ENCODE peak calls at places on chromosomes 2 and 18, in four cellular contexts. A, Z, V and H are unnamed samples.

GRCh38 chr2:226247289-226248275 is 552.0 kb downstream of the IRS1 start:
- DNase-seq in V (no peak), Z (no peak), A (peak), H (peak)

GRCh38 chr2:217903859-217904613 is 98.8 kb downstream of the TNS1 start:
- DNase-seq in V (peak), Z (no peak), A (peak), H (peak)

GRCh38 chr2:105671156-105671555 is 73.6 kb upstream of the NCK2 start:
- DNase-seq in A (peak), Z (no peak), V (peak), H (peak)

GRCh38 chr18:32549248-32549842 is 78.7 kb upstream of the GAREM1 start:
- DNase-seq in A (peak), V (no peak), Z (no peak), H (peak)

GRCh38 chr2:174750923-174751441 is 13.3 kb downstream of the CHRNA1 start:
- DNase-seq in V (no peak), A (no peak), Z (no peak), H (no peak)

GRCh38 chr2:127313359-127313758 is 19.4 kb upstream of the ERCC3 start:
- DNase-seq in Z (no peak), V (no peak), A (no peak), H (no peak)

GRCh38 chr2:239227661-239228371 is 173.0 kb downstream of the HDAC4 start:
- DNase-seq in V (peak), Z (no peak), A (no peak), H (no peak)

GRCh38 chr2:121151311-121152109 is 133.5 kb downstream of the TFCP2L1 start:
- DNase-seq in Z (no peak), V (no peak), A (no peak), H (no peak)

GRCh38 chr18:50454379-50455005 is 79.6 kb downstream of the SKA1 start:
- DNase-seq in A (no peak), V (no peak), Z (no peak), H (no peak)

GRCh38 chr18:55739488-55739887 is 151.5 kb upstream of the TCF4 start:
- DNase-seq in A (no peak), Z (no peak), V (no peak), H (no peak)

GRCh38 chr2:242075683-242076082 is 206.2 kb downstream of the RTP5 start:
- DNase-seq in Z (no peak), A (peak), V (no peak), H (peak)

GRCh38 chr18:13217466-13217961 is 1.0 kb upstream of the LDLRAD4 start:
- DNase-seq in V (peak), A (peak), Z (no peak), H (no peak)

GRCh38 chr2:203887680-203888079 is 20.1 kb downstream of the CTLA4 start:
- DNase-seq in V (no peak), Z (no peak), A (peak), H (peak)

GRCh38 chr2:28927878-28928277 is 33.4 kb downstream of the WDR43 start:
- DNase-seq in A (peak), Z (no peak), V (no peak), H (peak)

GRCh38 chr2:159639712-159640111 is 23.4 kb upstream of the BAZ2B start:
- DNase-seq in Z (no peak), V (no peak), A (peak), H (no peak)

GRCh38 chr18:26574958-26575864 is 26.9 kb upstream of the KCTD1 start:
- DNase-seq in V (peak), Z (no peak), A (peak), H (peak)

GRCh38 chr18:54263904-54264336 is 5.4 kb upstream of the POLI start:
- DNase-seq in A (no peak), Z (no peak), V (no peak), H (no peak)

GRCh38 chr18:24200494-24200893 is 61.6 kb downstream of the CABYR start:
- DNase-seq in A (no peak), V (no peak), Z (no peak), H (no peak)

GRCh38 chr2:32355976-32356734 is 668 bp upstream of the BIRC6 start:
- DNase-seq in Z (peak), A (no peak), V (no peak), H (no peak)

GRCh38 chr18:59279722-59280121 is 6.5 kb upstream of the RAX start:
- DNase-seq in A (no peak), Z (no peak), V (no peak), H (no peak)

GRCh38 chr2:30639836-30640235 is 167.4 kb downstream of the CAPN13 start:
- DNase-seq in Z (no peak), A (no peak), V (no peak), H (no peak)

GRCh38 chr2:43152711-43153627 is 73.4 kb downstream of the ZFP36L2 start:
- DNase-seq in A (no peak), Z (no peak), V (no peak), H (no peak)

GRCh38 chr2:239360008-239360407 is 40.8 kb downstream of the HDAC4 start:
- DNase-seq in V (peak), A (no peak), Z (no peak), H (no peak)

GRCh38 chr18:57434177-57434535 is 1.0 kb upstream of the ONECUT2 start:
- DNase-seq in V (no peak), Z (no peak), A (no peak), H (no peak)

GRCh38 chr2:8615252-8616083 is 66.4 kb upstream of the ID2 start:
- DNase-seq in Z (no peak), A (no peak), V (no peak), H (no peak)

GRCh38 chr2:28267282-28267681 is 125.4 kb upstream of the FOSL2 start:
- DNase-seq in V (no peak), Z (no peak), A (no peak), H (no peak)

GRCh38 chr2:205511221-205511620 is 171.1 kb upstream of the NRP2 start:
- DNase-seq in A (no peak), V (no peak), Z (no peak), H (peak)

GRCh38 chr2:25493207-25493606 is 151.5 kb upstream of the DNMT3A start:
- DNase-seq in V (no peak), A (no peak), Z (no peak), H (no peak)

GRCh38 chr2:1633092-1633721 is 111.1 kb downstream of the PXDN start:
- DNase-seq in V (peak), Z (no peak), A (no peak), H (no peak)

GRCh38 chr2:28583899-28584553 is 88.2 kb downstream of the PLB1 start:
- DNase-seq in Z (peak), V (peak), A (peak), H (peak)

GRCh38 chr2:195238366-195238765 is 418.7 kb upstream of the SLC39A10 start:
- DNase-seq in V (no peak), Z (no peak), A (no peak), H (peak)

GRCh38 chr2:98585386-98585785 is 22.9 kb downstream of the COA5 start:
- DNase-seq in A (no peak), V (no peak), Z (no peak), H (no peak)

GRCh38 chr2:86337235-86338099 is at the start of gene REEP1:
- DNase-seq in A (no peak), V (peak), Z (no peak), H (no peak)

GRCh38 chr2:11503354-11503927 is 30.4 kb upstream of the GREB1 start:
- DNase-seq in A (no peak), V (no peak), Z (no peak), H (no peak)

GRCh38 chr2:33370886-33371285 is 105.6 kb upstream of the RASGRP3 start:
- DNase-seq in Z (no peak), A (no peak), V (no peak), H (no peak)

GRCh38 chr2:71001592-71002570 is 7.2 kb upstream of the TEX261 start:
- DNase-seq in V (peak), A (no peak), Z (no peak), H (no peak)

GRCh38 chr2:168801961-168802824 is at the start of gene NOSTRIN:
- DNase-seq in A (peak), Z (no peak), V (no peak), H (peak)

GRCh38 chr2:42053482-42053790 is 5.6 kb downstream of the PKDCC start:
- DNase-seq in V (no peak), Z (no peak), A (no peak), H (no peak)

GRCh38 chr2:42052702-42053481 is 5.1 kb downstream of the PKDCC start:
- DNase-seq in A (peak), Z (peak), V (no peak), H (peak)

GRCh38 chr2:42049411-42050349 is 1.9 kb downstream of the PKDCC start:
- DNase-seq in Z (no peak), V (peak), A (no peak), H (peak)

GRCh38 chr2:42050350-42051167 is 2.7 kb downstream of the PKDCC start:
- DNase-seq in A (peak), V (no peak), Z (no peak), H (peak)

GRCh38 chr2:42051168-42052125 is 3.6 kb downstream of the PKDCC start:
- DNase-seq in V (peak), A (no peak), Z (no peak), H (no peak)
- H3K4me3 ChIP-seq in V (peak), A (peak), Z (peak), H (peak)

GRCh38 chr18:80181642-80182461 is 65.5 kb downstream of the PARD6G start:
- DNase-seq in Z (no peak), A (no peak), V (no peak), H (no peak)

GRCh38 chr18:80182855-80183254 is 64.5 kb downstream of the PARD6G start:
- DNase-seq in V (no peak), Z (no peak), A (no peak), H (no peak)

GRCh38 chr18:80180778-80181564 is 66.3 kb downstream of the PARD6G start:
- DNase-seq in Z (no peak), V (no peak), A (no peak), H (no peak)

GRCh38 chr18:80178935-80179818 is 68.1 kb downstream of the PARD6G start:
- DNase-seq in Z (no peak), A (no peak), V (no peak), H (no peak)

DNA sequence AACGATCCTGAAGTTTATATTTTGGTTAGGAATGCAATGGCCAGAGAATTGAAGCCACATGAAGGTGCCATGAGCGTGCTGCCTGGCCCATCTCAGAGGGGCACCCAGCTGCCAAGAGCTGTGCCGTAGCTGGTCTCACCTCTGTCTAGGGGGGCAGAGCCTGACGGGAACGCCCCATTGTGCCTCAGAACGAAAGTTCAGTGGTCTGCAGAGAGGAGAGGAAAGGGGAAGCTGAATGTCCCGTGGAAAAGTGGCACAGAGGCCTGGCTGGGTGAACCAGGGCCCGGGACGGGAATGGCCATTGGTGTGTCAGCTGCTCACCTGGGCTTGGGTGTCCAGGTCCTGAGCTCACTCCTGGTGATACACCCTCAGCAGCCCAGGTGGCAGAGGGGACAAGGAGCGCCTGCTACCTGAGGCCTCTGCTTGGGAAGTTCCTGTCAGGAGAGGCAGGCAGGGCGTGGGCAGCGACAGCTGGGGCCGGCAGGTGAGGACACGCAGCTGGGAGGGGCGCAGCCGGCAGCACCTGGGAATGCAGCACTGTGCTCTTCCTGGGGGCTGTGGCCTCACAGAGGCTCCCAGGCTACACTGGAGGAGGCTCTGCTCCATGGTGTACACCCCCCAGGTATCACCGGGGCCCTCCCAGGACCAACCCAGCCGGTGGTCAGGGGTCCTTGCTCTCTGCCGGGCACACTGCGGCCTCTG is 67.3 kb downstream of the PARD6G start:
- DNase-seq in A (no peak), Z (no peak), V (no peak), H (no peak)
- TF ChIP-seq CTCF in A (no peak), Z (no peak), V (no peak), H (no peak)

DNA sequence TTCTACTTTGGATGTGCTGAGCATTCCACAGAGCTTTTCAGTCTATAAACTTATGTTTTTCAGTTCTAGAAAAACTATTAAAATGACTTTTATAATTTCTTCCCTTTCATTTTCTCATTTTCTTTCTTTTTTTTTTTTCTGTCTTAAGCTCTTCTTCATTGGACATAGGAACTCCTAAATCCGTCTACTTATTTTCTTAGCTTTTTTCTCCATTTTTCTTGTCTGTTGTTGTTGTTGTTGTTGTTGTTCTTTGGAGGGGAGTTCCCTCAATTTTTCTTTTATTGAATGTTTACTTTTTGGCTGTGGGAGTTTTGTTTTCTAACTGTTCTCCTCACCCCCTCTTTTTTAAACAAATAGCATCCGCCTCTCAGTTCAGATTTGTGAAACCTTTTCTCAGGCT is 7.9 kb downstream of the SOCS6 start:
- DNase-seq in A (no peak), Z (no peak), V (no peak), H (no peak)
- H3K4me3 ChIP-seq in A (no peak), Z (no peak), V (no peak), H (no peak)

GRCh38 chr2:191218292-191218898 is 26.8 kb upstream of the MYO1B start:
- DNase-seq in V (no peak), A (peak), Z (peak), H (peak)
- TF ChIP-seq CTCF in V (no peak), A (peak), Z (peak), H (peak)